ENCODE peak calls at places on chromosomes 1 and 21, in four cellular contexts. F is IMR-90, Z is K562, U is endothelial cell of umbilical vein. C is an unnamed sample. For H3K9me1, the result is how much of the 10 kb centered on the place peaks cover.

GRCh38 chr21:45979141-45979631 is 2.4 kb upstream of the COL6A1 start:
- DNase-seq in Z (no peak), U (no peak), F (no peak), C (no peak)

GRCh38 chr1:234607091-234608025 is 2.6 kb downstream of the IRF2BP2 start:
- DNase-seq in Z (peak), U (peak), F (no peak), C (no peak)

GRCh38 chr1:97340951-97341350 is 579.9 kb downstream of the DPYD start:
- DNase-seq in U (no peak), F (peak), Z (no peak), C (no peak)

GRCh38 chr1:38221006-38221649 is 174.5 kb upstream of the POU3F1 start:
- DNase-seq in Z (no peak), F (peak), U (no peak), C (no peak)

GRCh38 chr1:91397605-91398004 is 7.0 kb downstream of the HFM1 start:
- DNase-seq in F (no peak), Z (no peak), U (no peak), C (no peak)

GRCh38 chr1:36238433-36238832 is 14.2 kb downstream of the THRAP3 start:
- DNase-seq in U (no peak), F (peak), Z (no peak), C (no peak)

GRCh38 chr1:9843576-9843945 is 19.8 kb upstream of the CLSTN1 start:
- DNase-seq in F (no peak), Z (no peak), U (no peak), C (no peak)

GRCh38 chr1:43836267-43836951 is 97.2 kb upstream of the ARTN start:
- DNase-seq in U (no peak), F (no peak), Z (peak), C (peak)

GRCh38 chr1:112849425-112849966 is 106.5 kb downstream of the SLC16A1 start:
- DNase-seq in F (peak), U (peak), Z (no peak), C (no peak)

GRCh38 chr1:67880056-67880601 is 46.9 kb upstream of the GNG12 start:
- DNase-seq in Z (no peak), F (peak), U (peak), C (no peak)

GRCh38 chr1:15051898-15052528 is 101.5 kb upstream of the TMEM51 start:
- DNase-seq in Z (no peak), F (peak), U (no peak), C (no peak)

GRCh38 chr1:224340711-224341384 is 10.9 kb upstream of the NVL start:
- DNase-seq in U (peak), F (no peak), Z (no peak), C (no peak)

GRCh38 chr1:65238010-65238409 is 71.3 kb upstream of the DNAJC6 start:
- DNase-seq in Z (peak), F (no peak), U (no peak), C (no peak)

GRCh38 chr21:21845901-21846396 is 847.7 kb downstream of the NCAM2 start:
- DNase-seq in F (no peak), Z (no peak), U (no peak), C (no peak)

GRCh38 chr1:224433671-224434446 is 738 bp downstream of the WDR26 start:
- DNase-seq in F (no peak), Z (peak), U (peak), C (no peak)

GRCh38 chr21:23986214-23986613 is 1621.1 kb downstream of the MRPL39 start:
- DNase-seq in Z (no peak), U (no peak), F (no peak), C (no peak)

GRCh38 chr1:94095112-94095637 is 25.8 kb downstream of the ABCA4 start:
- DNase-seq in F (peak), U (peak), Z (no peak), C (no peak)

GRCh38 chr1:191134796-191135195 is 657.1 kb upstream of the BRINP3 start:
- DNase-seq in U (peak), Z (no peak), F (no peak), C (no peak)

GRCh38 chr1:21818661-21819060 is 6.6 kb downstream of the LDLRAD2 start:
- DNase-seq in Z (peak), U (no peak), F (no peak), C (no peak)

GRCh38 chr1:161196111-161196510 is 2.7 kb downstream of the ADAMTS4 start:
- DNase-seq in U (no peak), Z (no peak), F (no peak), C (no peak)

GRCh38 chr1:107140703-107141490 is at the start of gene NTNG1:
- DNase-seq in F (no peak), Z (no peak), U (no peak), C (no peak)

GRCh38 chr1:199029855-199030254 is 391.0 kb downstream of the PTPRC start:
- DNase-seq in Z (no peak), U (peak), F (peak), C (no peak)

GRCh38 chr1:209692745-209693504 is 11.7 kb upstream of the HSD11B1 start:
- DNase-seq in F (peak), U (peak), Z (peak), C (peak)

GRCh38 chr1:85894651-85895050 is 186.4 kb upstream of the ZNHIT6 start:
- DNase-seq in U (peak), F (peak), Z (peak), C (no peak)

GRCh38 chr21:38917045-38917774 is 111.5 kb downstream of the ETS2 start:
- DNase-seq in F (no peak), U (no peak), Z (no peak), C (no peak)

GRCh38 chr1:210695041-210695440 is 366.3 kb downstream of the HHAT start:
- DNase-seq in Z (no peak), F (peak), U (no peak), C (no peak)

GRCh38 chr1:220926146-220926545 is 46.9 kb downstream of the HLX start:
- DNase-seq in U (no peak), Z (no peak), F (peak), C (no peak)

GRCh38 chr1:201253906-201254624 is 29.2 kb upstream of the PKP1 start:
- DNase-seq in F (no peak), U (no peak), Z (no peak), C (no peak)

GRCh38 chr1:202058001-202058908 is 47.9 kb downstream of the ELF3 start:
- DNase-seq in F (peak), U (peak), Z (peak), C (no peak)

GRCh38 chr1:47906466-47907191 is 90.6 kb downstream of the TRABD2B start:
- DNase-seq in U (peak), F (no peak), Z (no peak), C (no peak)

GRCh38 chr1:20479840-20480239 is 6.2 kb downstream of the CAMK2N1 start:
- DNase-seq in F (no peak), Z (no peak), U (no peak), C (no peak)

GRCh38 chr1:239616686-239617085 is 230.3 kb downstream of the CHRM3 start:
- DNase-seq in F (no peak), U (no peak), Z (no peak), C (no peak)

GRCh38 chr1:203186446-203187305 is at the start of gene CHI3L1:
- DNase-seq in Z (no peak), U (no peak), F (no peak), C (no peak)

GRCh38 chr1:146036241-146036989 is 14.9 kb upstream of the HJV start:
- DNase-seq in Z (no peak), F (no peak), U (peak), C (no peak)

GRCh38 chr1:154219511-154219910 is 1.2 kb upstream of the UBAP2L start:
- DNase-seq in F (peak), Z (peak), U (no peak), C (no peak)

GRCh38 chr1:164695956-164696665 is 137.1 kb downstream of the PBX1 start:
- DNase-seq in Z (no peak), F (peak), U (no peak), C (no peak)

DNA sequence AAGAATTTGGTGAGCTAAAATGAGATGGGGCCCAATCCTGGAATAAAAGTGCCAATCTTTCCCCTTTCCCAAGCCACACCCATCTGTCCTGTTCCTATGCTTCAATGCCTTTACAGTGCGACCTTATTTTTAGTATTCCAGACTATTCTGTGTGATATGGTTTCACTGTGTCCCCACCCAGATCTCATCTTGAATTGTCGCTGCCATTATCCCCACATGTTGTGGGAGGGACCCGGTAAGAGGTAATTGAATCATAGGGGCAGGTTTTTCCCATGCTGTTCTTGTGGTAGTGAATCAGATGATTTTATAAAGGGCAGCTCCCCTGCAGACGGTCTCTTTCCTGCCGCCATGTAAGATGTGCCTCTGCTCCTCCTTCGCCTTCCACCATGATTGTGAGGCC is 129.3 kb upstream of the KIF26B start:
- DNase-seq in U (no peak), Z (no peak), F (no peak), C (no peak)
- H3K9me1 ChIP-seq in U (under half), Z (under half), F (under half), C (under half)

GRCh38 chr1:197199923-197200467 is 53.5 kb upstream of the ASPM start:
- DNase-seq in U (no peak), F (peak), Z (peak), C (no peak)

GRCh38 chr1:197195100-197195499 is 48.6 kb upstream of the ASPM start:
- DNase-seq in Z (no peak), U (no peak), F (peak), C (no peak)

GRCh38 chr1:197198911-197199310 is 52.4 kb upstream of the ASPM start:
- DNase-seq in Z (no peak), F (no peak), U (no peak), C (no peak)

GRCh38 chr1:197198333-197198732 is 51.9 kb upstream of the ASPM start:
- DNase-seq in Z (no peak), F (no peak), U (no peak), C (no peak)

DNA sequence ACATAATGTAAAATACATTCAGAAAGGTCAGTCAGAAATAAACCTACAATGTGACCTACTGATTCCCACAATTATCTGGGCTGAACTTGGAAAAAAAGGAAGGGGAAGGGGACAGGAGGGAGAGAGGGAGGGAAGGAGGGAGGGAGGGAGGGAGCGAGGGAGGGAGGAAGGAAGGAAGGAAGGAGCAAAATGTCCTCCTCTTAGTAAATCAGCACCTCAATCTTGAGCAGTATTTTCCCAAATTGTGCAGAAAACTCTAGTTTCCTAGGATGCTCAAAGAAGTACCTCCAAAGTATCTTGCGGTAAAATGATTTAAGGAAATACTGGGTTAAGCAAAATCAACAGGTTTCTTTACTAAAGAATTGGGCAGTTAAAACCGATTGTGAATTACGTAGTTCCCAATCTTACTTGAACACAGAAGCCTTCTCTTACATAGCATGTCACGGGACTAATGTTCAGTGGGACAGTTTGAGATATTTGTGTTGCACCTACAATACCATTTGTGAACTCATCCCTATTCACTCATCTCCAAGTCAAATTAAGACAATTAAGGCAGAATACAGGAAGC is 51.0 kb upstream of the ASPM start:
- DNase-seq in F (no peak), Z (peak), U (no peak), C (no peak)
- H3K4me3 ChIP-seq in F (no peak), Z (peak), U (peak), C (peak)

DNA sequence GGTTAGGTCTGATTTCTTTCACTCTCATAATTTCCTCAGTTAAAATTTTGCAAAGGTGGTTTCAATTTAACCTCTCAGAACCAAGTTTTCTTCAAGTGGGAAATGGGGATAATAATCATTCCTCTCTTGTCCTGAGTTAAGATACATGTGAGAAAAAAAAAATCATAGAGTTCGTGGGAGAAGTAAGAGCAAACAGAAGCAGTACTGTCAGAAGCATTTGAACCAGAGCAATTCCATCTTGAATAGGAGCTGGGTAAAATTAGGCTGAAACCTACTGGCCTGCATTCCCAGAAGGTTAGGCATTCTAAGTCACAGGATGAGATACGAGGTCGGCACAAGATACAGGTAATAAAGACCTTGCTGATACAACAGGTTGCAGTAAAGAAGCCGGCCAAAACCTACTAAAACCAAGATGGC is 28.6 kb upstream of the TMEM61 start:
- DNase-seq in F (no peak), U (no peak), Z (no peak), C (no peak)
- H2AFZ ChIP-seq in F (no peak), U (no peak), Z (peak), C (no peak)

GRCh38 chr1:207828485-207829158 is 76.8 kb downstream of the CD46 start:
- DNase-seq in U (peak), Z (peak), F (peak), C (peak)
- H3K9me1 ChIP-seq in U (under half), Z (under half), F (under half), C (under half)

DNA sequence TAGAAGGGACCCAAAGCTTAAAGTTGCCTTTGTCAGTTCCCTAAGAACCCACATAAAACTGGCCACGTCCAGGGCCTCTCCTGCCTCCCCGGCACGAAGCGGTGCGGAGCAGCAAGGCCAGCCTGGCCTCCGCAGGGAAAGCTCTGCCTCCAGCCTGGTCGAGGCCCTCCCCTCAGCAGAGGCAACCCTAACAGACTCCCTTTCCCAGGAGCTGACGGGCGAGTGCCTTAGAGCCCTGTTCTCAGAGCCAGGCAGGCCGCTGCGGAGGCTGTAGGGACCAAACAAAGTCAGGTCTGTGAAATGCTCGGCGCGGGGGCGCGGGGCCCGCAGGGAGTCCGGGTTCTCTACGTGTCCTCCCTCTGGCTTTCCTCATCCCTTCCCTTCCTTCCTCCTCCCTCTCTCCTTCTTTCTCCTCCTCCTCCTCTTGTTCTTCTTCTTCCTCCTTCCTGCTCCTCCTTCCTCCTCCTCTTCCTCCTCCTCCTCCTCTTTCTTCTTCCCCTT is 40.7 kb downstream of the RIPK4 start:
- DNase-seq in Z (no peak), U (no peak), F (no peak), C (no peak)
- H3K4me3 ChIP-seq in Z (no peak), U (no peak), F (no peak), C (no peak)

GRCh38 chr21:37658121-37658993 is 257.9 kb downstream of the KCNJ6 start:
- DNase-seq in Z (peak), U (no peak), F (no peak), C (no peak)
- H2AFZ ChIP-seq in Z (peak), U (peak), F (no peak), C (no peak)

DNA sequence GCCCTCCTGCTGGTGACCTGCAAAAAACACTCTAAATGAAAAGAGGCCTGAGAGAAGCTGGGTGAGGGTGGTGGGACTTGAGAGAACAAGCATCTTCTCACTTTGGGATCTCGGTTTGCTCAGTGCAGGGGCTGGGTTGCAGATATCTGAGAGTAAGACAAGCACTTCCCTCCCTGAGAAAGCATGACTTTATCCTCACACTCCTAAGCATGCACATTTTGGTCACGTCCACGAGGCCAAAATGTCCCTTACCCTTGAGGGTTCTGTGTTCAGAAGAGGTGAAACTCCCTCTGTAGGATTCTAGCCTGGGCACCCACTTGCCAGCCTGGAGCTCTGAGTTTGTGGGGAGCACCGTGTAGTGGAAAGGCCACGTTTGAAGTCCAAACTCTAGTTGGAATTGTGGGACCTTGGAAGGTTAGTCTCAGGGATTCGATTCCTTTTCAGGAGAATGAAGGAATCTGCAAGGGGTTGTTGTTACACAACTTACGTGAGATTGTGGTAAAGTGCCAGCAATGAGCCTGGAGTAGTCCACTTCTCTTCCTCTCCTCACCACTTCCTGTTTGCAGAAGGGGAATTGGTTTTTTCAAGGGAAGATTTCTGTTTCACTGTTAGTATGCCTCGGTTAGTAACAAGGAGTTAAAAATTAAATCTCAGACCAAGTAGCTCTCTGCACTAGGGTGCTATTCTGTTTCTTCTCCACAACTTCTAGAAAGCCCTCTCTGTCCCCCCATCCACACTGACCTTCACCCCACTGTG is 3.0 kb downstream of the FCAMR start:
- DNase-seq in F (peak), Z (no peak), U (no peak), C (no peak)
- H3K9me1 ChIP-seq in F (under half), Z (under half), U (under half), C (under half)

GRCh38 chr1:31239653-31240241 is at the start of gene NKAIN1:
- DNase-seq in U (no peak), F (peak), Z (peak), C (no peak)
- H3K4me3 ChIP-seq in U (no peak), F (peak), Z (no peak), C (peak)

DNA sequence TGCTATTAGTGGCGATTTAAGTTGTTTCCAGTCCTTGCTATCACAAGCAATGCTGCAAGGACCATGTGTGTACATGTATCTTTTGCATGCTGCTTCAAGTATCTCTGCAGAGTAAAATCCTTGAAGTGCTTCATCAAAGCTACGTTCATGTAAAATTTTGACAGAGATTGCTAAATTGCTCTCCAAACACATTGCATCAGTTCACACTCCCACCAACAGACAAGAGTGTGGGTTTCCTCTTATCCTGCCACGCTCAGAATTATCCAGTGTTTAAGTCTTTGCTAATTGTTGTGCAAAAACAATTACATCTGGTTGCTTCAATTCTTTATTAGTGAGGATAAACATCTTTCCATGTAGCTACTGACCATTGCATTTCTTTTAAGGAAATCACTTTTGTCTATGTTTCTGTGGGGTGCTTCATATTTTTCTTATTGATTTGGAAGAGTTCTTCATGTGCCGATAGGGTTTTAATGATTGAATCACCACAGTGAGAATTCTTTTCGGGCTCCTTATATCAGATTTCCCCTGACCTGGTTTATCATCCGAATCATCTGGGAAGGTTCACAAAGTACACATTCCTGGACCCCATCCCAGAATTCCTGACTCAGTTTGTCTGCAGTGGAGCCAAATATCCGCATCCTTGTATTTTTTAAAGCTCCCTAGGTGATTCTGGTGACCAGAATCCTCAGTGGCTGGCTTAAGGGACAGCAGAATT is 56.3 kb upstream of the GALNT2 start:
- DNase-seq in F (no peak), Z (no peak), U (no peak), C (no peak)
- H2AFZ ChIP-seq in F (no peak), Z (no peak), U (no peak), C (no peak)

GRCh38 chr1:184385863-184386262 is 966 bp upstream of the C1orf21 start:
- DNase-seq in F (no peak), Z (no peak), U (no peak), C (no peak)

GRCh38 chr1:184387069-184387870 is 441 bp downstream of the C1orf21 start:
- DNase-seq in F (peak), U (peak), Z (no peak), C (peak)

GRCh38 chr1:184388671-184389292 is 2.0 kb downstream of the C1orf21 start:
- DNase-seq in Z (no peak), U (no peak), F (no peak), C (no peak)

GRCh38 chr1:184387871-184388670 is 1.2 kb downstream of the C1orf21 start:
- DNase-seq in F (peak), Z (no peak), U (peak), C (peak)

GRCh38 chr1:184386271-184387068 is at the start of gene C1orf21:
- DNase-seq in U (peak), F (peak), Z (peak), C (no peak)
- H3K9me1 ChIP-seq in U (under half), F (under half), Z (under half), C (under half)